ENCODE peak calls at places on chromosomes 13 and 19, in six cellular contexts. J, Y, T, F, K and S are unnamed samples.

GRCh38 chr19:16381756-16382401 is 57.3 kb downstream of the KLF2 start:
- DNase-seq in K (no peak), T (no peak), F (peak; percentile 98), Y (no peak), J (no peak), S (no peak)

GRCh38 chr19:4807188-4807587 is 15.7 kb downstream of the FEM1A start:
- DNase-seq in F (no peak), T (no peak), K (no peak), J (no peak), Y (no peak), S (peak; percentile 53)

GRCh38 chr13:106117035-106117434 is 418.4 kb downstream of the EFNB2 start:
- DNase-seq in J (peak; percentile 60), F (no peak), K (no peak), Y (no peak), T (no peak), S (no peak)

GRCh38 chr13:94169783-94170513 is 309.5 kb downstream of the DCT start:
- DNase-seq in Y (no peak), K (no peak), J (no peak), T (peak; percentile 63), F (peak; percentile 85), S (no peak)

GRCh38 chr13:109790071-109790470 is 3.7 kb upstream of the IRS2 start:
- DNase-seq in F (no peak), Y (no peak), K (no peak), J (peak; percentile 42), T (no peak), S (no peak)

GRCh38 chr19:48495391-48495790 is 16.2 kb downstream of the LMTK3 start:
- DNase-seq in F (no peak), J (no peak), Y (no peak), T (no peak), K (no peak), S (no peak)

GRCh38 chr19:49766938-49767315 is at the start of gene AP2A1:
- DNase-seq in K (no peak), J (no peak), F (no peak), Y (no peak), T (no peak), S (no peak)

GRCh38 chr19:54172413-54172763 is 572 bp downstream of the TMC4 start:
- DNase-seq in F (no peak), K (peak; percentile 66), T (no peak), J (peak; percentile 43), Y (peak; percentile 43), S (no peak)

GRCh38 chr19:29122185-29122584 is 90.8 kb downstream of the UQCRFS1 start:
- DNase-seq in F (no peak), J (no peak), T (no peak), Y (no peak), K (no peak), S (no peak)

GRCh38 chr13:50016421-50016820 is 1.2 kb downstream of the KCNRG start:
- DNase-seq in J (no peak), Y (no peak), F (no peak), T (no peak), K (no peak), S (no peak)

GRCh38 chr19:48780684-48781391 is 25.5 kb downstream of the FGF21 start:
- DNase-seq in K (no peak), J (peak; percentile 12), Y (peak; percentile 39), T (no peak), F (no peak), S (no peak)

GRCh38 chr19:3370728-3371591 is 4.6 kb downstream of the NFIC start:
- DNase-seq in T (no peak), K (no peak), J (no peak), F (no peak), Y (no peak), S (no peak)

GRCh38 chr19:6248856-6249255 is 30.9 kb downstream of the MLLT1 start:
- DNase-seq in T (no peak), J (no peak), K (no peak), Y (no peak), F (no peak), S (no peak)

GRCh38 chr13:75135325-75135825 is 346.6 kb downstream of the TBC1D4 start:
- DNase-seq in F (no peak), K (no peak), Y (no peak), T (no peak), J (peak; percentile 83), S (no peak)

GRCh38 chr13:21039097-21039800 is 22.1 kb downstream of the LATS2 start:
- DNase-seq in F (no peak), T (no peak), J (no peak), Y (no peak), K (no peak), S (no peak)

GRCh38 chr19:48194041-48194871 is 23.8 kb downstream of the ZSWIM9 start:
- DNase-seq in Y (no peak), F (peak; percentile 68), J (no peak), K (no peak), T (peak; percentile 75), S (no peak)

GRCh38 chr13:100789025-100789424 is 114.4 kb upstream of the TMTC4 start:
- DNase-seq in Y (no peak), K (no peak), F (no peak), T (no peak), J (no peak), S (no peak)

DNA sequence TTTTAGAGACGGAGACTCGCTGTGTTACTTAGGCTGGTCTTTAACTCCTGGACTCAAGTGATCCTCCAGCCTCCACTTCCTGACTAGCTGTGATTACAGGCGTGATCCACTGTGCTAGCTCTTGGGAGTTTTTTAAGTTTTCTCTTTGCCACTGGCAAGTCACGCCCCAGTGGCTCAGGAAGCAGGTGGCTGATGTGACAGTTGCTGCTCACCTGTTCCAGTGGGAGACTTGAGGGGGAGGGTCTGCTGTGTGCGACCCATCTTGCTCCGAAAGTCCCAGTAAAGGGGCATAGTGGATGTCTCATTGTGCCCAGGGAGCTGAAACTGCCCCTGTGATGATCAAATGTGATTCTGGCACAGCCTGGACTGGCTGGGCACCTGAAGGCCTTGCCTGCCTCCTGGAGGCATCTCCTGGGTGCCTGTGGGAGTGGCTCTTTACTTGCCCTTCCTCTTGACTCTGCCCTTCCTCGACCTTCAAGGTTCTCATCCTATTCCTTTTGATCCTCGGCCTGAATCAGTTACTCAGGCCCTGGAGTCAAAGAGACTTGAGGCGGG is 7.8 kb downstream of the SMARCA4 start:
- DNase-seq in K (peak; percentile 56), J (no peak), T (no peak), F (no peak), Y (no peak), S (no peak)
- H3K4me3 ChIP-seq in K (no peak overlapping the region), J (no peak overlapping the region), T (no peak overlapping the region), F (no peak overlapping the region), Y (no peak overlapping the region), S (no peak overlapping the region)

DNA sequence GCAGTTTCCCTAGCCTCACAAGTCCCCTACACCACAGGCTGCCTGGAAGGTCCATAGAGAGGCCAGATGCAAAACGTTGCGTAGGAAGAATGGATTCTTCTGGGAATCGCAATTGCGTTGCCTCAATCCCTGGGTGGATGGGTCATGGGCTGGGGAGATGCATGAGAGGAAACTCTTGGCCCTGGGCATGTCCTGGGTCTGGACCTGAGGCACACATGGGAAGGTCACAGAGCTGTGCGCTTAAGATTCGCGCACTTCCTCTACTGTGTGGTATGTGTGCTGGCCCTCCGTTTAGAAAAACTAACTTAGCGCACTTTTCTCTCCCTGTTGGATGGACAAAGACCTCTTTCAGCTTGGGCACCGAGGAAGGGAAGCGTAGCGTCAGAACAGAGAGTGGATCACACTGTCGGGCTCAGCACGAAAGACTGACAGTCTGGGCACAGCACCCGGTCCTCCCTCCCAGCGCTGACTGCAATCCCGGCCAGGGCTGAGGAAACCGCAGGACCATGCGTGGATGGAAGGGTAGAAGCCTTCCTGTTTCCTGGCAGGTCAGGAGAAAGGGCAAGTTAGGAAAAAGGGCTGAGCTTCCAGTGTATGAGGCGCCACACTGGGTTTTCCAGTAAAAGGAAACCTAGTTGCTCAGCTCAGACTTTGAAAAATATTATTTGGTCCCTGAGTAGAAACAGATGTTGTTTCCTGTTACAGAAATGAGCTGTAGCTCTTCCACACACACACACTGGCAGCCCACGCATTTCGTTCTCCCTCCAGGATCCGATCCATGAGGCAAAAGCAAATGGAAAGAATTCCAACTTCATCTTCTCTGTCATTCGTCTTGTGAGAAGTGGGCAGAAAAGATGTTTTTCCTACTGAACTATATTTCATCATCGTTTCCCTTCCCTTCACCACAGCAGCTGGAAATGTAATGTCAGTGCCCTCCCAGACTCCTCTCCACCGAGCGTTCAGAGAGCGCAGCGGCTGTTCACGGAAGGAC is 86.0 kb downstream of the ING1 start:
- DNase-seq in Y (no peak), T (no peak), J (no peak), F (peak; percentile 85), K (no peak), S (peak; percentile 55)
- H3K4me3 ChIP-seq in Y (no peak overlapping the region), T (no peak overlapping the region), J (no peak overlapping the region), F (peak overlapping the region; percentile 15), K (no peak overlapping the region), S (peak overlapping the region; percentile 32)

GRCh38 chr13:40187324-40187795 is 479.1 kb downstream of the FOXO1 start:
- DNase-seq in Y (no peak), K (no peak), T (peak; percentile 69), F (no peak), J (no peak), S (no peak)
- H3K4me3 ChIP-seq in Y (no peak overlapping the region), K (no peak overlapping the region), T (no peak overlapping the region), F (no peak overlapping the region), J (no peak overlapping the region), S (no peak overlapping the region)

GRCh38 chr13:80603351-80603750 is 262.4 kb upstream of the SPRY2 start:
- DNase-seq in T (no peak), F (no peak), K (no peak), J (no peak), Y (no peak), S (no peak)

GRCh38 chr13:80605007-80605406 is 264.1 kb upstream of the SPRY2 start:
- DNase-seq in K (no peak), J (no peak), F (no peak), T (no peak), Y (no peak), S (no peak)

GRCh38 chr13:80611310-80611709 is 270.4 kb upstream of the SPRY2 start:
- DNase-seq in T (no peak), K (no peak), F (no peak), Y (no peak), J (no peak), S (no peak)

GRCh38 chr13:80604094-80604493 is 263.2 kb upstream of the SPRY2 start:
- DNase-seq in F (no peak), K (no peak), J (no peak), Y (no peak), T (no peak), S (no peak)

DNA sequence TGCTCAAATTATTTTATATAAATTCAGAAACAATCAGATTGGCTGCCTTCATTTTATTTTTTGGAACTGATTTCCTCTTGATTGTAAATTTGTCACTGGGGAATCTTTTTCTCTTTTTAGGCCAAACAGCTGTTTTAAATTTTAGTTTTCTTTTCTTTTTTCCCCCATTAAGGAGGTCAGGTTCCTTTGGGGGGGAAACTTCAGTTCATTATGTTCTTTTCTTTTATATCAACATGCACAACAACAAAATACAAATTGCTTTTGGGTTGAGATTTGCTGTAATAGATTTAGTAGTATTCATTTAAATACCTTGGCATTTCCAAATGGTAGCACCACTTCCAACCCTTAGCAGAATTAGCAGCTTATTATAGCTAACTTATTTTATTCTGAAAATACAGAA is 264.8 kb upstream of the SPRY2 start:
- DNase-seq in K (no peak), J (no peak), T (no peak), Y (no peak), F (no peak), S (no peak)
- H3K4me3 ChIP-seq in K (no peak overlapping the region), J (no peak overlapping the region), T (no peak overlapping the region), Y (no peak overlapping the region), F (no peak overlapping the region), S (no peak overlapping the region)